ENCODE peak calls at places on chromosome 3, in ten cellular contexts. O, Z, K, U, J, D, G, F, M and Q are unnamed samples.

GRCh38 chr3:197468866-197469382 is 86.8 kb downstream of the BDH1 start:
- DNase-seq in O (no peak), Z (peak), K (peak), U (no peak), J (no peak), D (no peak), G (no peak), F (no peak), M (no peak), Q (no peak)

GRCh38 chr3:129822679-129823078 is 70.8 kb downstream of the TMCC1 start:
- DNase-seq in O (peak), Z (no peak), K (peak), U (no peak), J (no peak), D (no peak), G (peak), F (no peak), M (no peak), Q (no peak)

GRCh38 chr3:152021951-152022461 is 148.6 kb downstream of the SUCNR1 start:
- DNase-seq in O (no peak), Z (no peak), K (peak), U (no peak), J (no peak), D (no peak), G (peak), F (peak), M (no peak), Q (peak)

GRCh38 chr3:152232001-152232400 is 36.7 kb upstream of the MBNL1 start:
- DNase-seq in O (no peak), Z (no peak), K (no peak), U (no peak), J (no peak), D (no peak), G (no peak), F (no peak), M (no peak), Q (no peak)

GRCh38 chr3:11131371-11131770 is 22.9 kb upstream of the HRH1 start:
- DNase-seq in O (no peak), Z (no peak), K (no peak), U (no peak), J (no peak), D (no peak), G (no peak), F (no peak), M (no peak), Q (no peak)

GRCh38 chr3:177992993-177993969 is 543.0 kb upstream of the KCNMB2 start:
- DNase-seq in O (no peak), Z (no peak), K (no peak), U (no peak), J (no peak), D (no peak), G (no peak), F (no peak), M (no peak), Q (no peak)

GRCh38 chr3:43183456-43183855 is 77.6 kb upstream of the POMGNT2 start:
- DNase-seq in O (no peak), Z (no peak), K (peak), U (no peak), J (no peak), D (no peak), G (no peak), F (no peak), M (no peak), Q (no peak)

GRCh38 chr3:129934234-129935123 is 40.0 kb upstream of the TRH start:
- DNase-seq in O (peak), Z (no peak), K (peak), U (no peak), J (no peak), D (peak), G (no peak), F (no peak), M (no peak), Q (peak)

GRCh38 chr3:160343132-160343531 is 55.9 kb downstream of the IFT80 start:
- DNase-seq in O (peak), Z (no peak), K (peak), U (no peak), J (no peak), D (no peak), G (no peak), F (no peak), M (no peak), Q (no peak)

GRCh38 chr3:159839561-159840379 is 148.9 kb upstream of the IL12A start:
- DNase-seq in O (no peak), Z (no peak), K (no peak), U (no peak), J (no peak), D (no peak), G (no peak), F (no peak), M (no peak), Q (no peak)

GRCh38 chr3:196246612-196247308 is 30.4 kb downstream of the SLC51A start:
- DNase-seq in O (no peak), Z (no peak), K (peak), U (no peak), J (no peak), D (no peak), G (peak), F (no peak), M (no peak), Q (no peak)

GRCh38 chr3:98732239-98733054 is 30.7 kb upstream of the ST3GAL6 start:
- DNase-seq in O (peak), Z (peak), K (peak), U (peak), J (peak), D (peak), G (no peak), F (peak), M (peak), Q (peak)

GRCh38 chr3:112327371-112327951 is 5.5 kb upstream of the CD200 start:
- DNase-seq in O (peak), Z (no peak), K (peak), U (peak), J (no peak), D (peak), G (peak), F (peak), M (no peak), Q (peak)

GRCh38 chr3:73786346-73786807 is 161.6 kb upstream of the PDZRN3 start:
- DNase-seq in O (no peak), Z (no peak), K (peak), U (peak), J (no peak), D (no peak), G (peak), F (no peak), M (peak), Q (no peak)

GRCh38 chr3:170690133-170690981 is 104.5 kb upstream of the SLC7A14 start:
- DNase-seq in O (peak), Z (peak), K (peak), U (peak), J (peak), D (peak), G (no peak), F (peak), M (no peak), Q (peak)

GRCh38 chr3:186998937-186999368 is 68.6 kb downstream of the ST6GAL1 start:
- DNase-seq in O (no peak), Z (no peak), K (no peak), U (no peak), J (no peak), D (no peak), G (no peak), F (no peak), M (no peak), Q (no peak)

GRCh38 chr3:377158-377561 is 180.6 kb downstream of the CHL1 start:
- DNase-seq in O (peak), Z (no peak), K (peak), U (no peak), J (no peak), D (peak), G (no peak), F (no peak), M (no peak), Q (no peak)

GRCh38 chr3:118782755-118783202 is 251.9 kb downstream of the IGSF11 start:
- DNase-seq in O (peak), Z (no peak), K (no peak), U (no peak), J (no peak), D (peak), G (no peak), F (peak), M (no peak), Q (peak)

GRCh38 chr3:105014631-105015030 is 352.1 kb upstream of the ALCAM start:
- DNase-seq in O (no peak), Z (no peak), K (peak), U (no peak), J (no peak), D (no peak), G (no peak), F (no peak), M (no peak), Q (no peak)

GRCh38 chr3:167917969-167918368 is 177.8 kb downstream of the GOLIM4 start:
- DNase-seq in O (no peak), Z (no peak), K (no peak), U (no peak), J (no peak), D (no peak), G (no peak), F (no peak), M (no peak), Q (no peak)

GRCh38 chr3:14989943-14990753 is 42.8 kb downstream of the NR2C2 start:
- DNase-seq in O (no peak), Z (no peak), K (peak), U (peak), J (no peak), D (no peak), G (no peak), F (no peak), M (no peak), Q (peak)

GRCh38 chr3:171162986-171163723 is 136.6 kb upstream of the SLC2A2 start:
- DNase-seq in O (peak), Z (no peak), K (peak), U (no peak), J (no peak), D (peak), G (no peak), F (no peak), M (no peak), Q (no peak)

GRCh38 chr3:41237907-41238306 is 38.6 kb downstream of the CTNNB1 start:
- DNase-seq in O (no peak), Z (no peak), K (no peak), U (no peak), J (no peak), D (no peak), G (no peak), F (no peak), M (no peak), Q (no peak)

GRCh38 chr3:64111872-64112271 is 88.6 kb upstream of the PSMD6 start:
- DNase-seq in O (no peak), Z (no peak), K (no peak), U (no peak), J (no peak), D (no peak), G (no peak), F (no peak), M (no peak), Q (no peak)

GRCh38 chr3:132180337-132180791 is 136.8 kb upstream of the ACP3 start:
- DNase-seq in O (peak), Z (no peak), K (peak), U (no peak), J (no peak), D (peak), G (peak), F (no peak), M (no peak), Q (peak)

GRCh38 chr3:46112984-46113383 is 85.7 kb upstream of the XCR1 start:
- DNase-seq in O (no peak), Z (no peak), K (no peak), U (no peak), J (no peak), D (no peak), G (no peak), F (no peak), M (no peak), Q (no peak)

GRCh38 chr3:53834429-53835095 is 11.7 kb downstream of the CHDH start:
- DNase-seq in O (no peak), Z (no peak), K (no peak), U (no peak), J (no peak), D (no peak), G (no peak), F (no peak), M (no peak), Q (no peak)

GRCh38 chr3:30077746-30078145 is 528.7 kb upstream of the TGFBR2 start:
- DNase-seq in O (no peak), Z (no peak), K (no peak), U (no peak), J (no peak), D (no peak), G (no peak), F (no peak), M (no peak), Q (no peak)

GRCh38 chr3:16508242-16508575 is 5.3 kb downstream of the RFTN1 start:
- DNase-seq in O (no peak), Z (no peak), K (no peak), U (no peak), J (no peak), D (no peak), G (no peak), F (no peak), M (no peak), Q (no peak)

GRCh38 chr3:186307594-186307993 is 54.4 kb downstream of the DGKG start:
- DNase-seq in O (peak), Z (no peak), K (peak), U (no peak), J (no peak), D (no peak), G (no peak), F (no peak), M (no peak), Q (peak)

GRCh38 chr3:105444725-105445124 is 78.0 kb downstream of the ALCAM start:
- DNase-seq in O (no peak), Z (no peak), K (peak), U (no peak), J (no peak), D (no peak), G (no peak), F (no peak), M (no peak), Q (no peak)

GRCh38 chr3:158700559-158700958 is 28.1 kb upstream of the LXN start:
- DNase-seq in O (no peak), Z (no peak), K (no peak), U (no peak), J (no peak), D (no peak), G (no peak), F (no peak), M (no peak), Q (no peak)

GRCh38 chr3:15102256-15102655 is 3.3 kb upstream of the RBSN start:
- DNase-seq in O (no peak), Z (peak), K (no peak), U (peak), J (peak), D (no peak), G (no peak), F (no peak), M (no peak), Q (no peak)

GRCh38 chr3:17674082-17674686 is 68.2 kb downstream of the TBC1D5 start:
- DNase-seq in O (no peak), Z (no peak), K (no peak), U (no peak), J (no peak), D (no peak), G (no peak), F (no peak), M (no peak), Q (no peak)
- TF ChIP-seq CTCF in O (no peak), Z (no peak), K (no peak), U (no peak), J (no peak), D (no peak), G (no peak), F (no peak), M (no peak), Q (no peak)

GRCh38 chr3:131141770-131142169 is 115.1 kb downstream of the NEK11 start:
- DNase-seq in O (no peak), Z (no peak), K (no peak), U (no peak), J (no peak), D (no peak), G (no peak), F (no peak), M (no peak), Q (no peak)

GRCh38 chr3:131142580-131142979 is 115.9 kb downstream of the NEK11 start:
- DNase-seq in O (no peak), Z (no peak), K (peak), U (no peak), J (no peak), D (no peak), G (no peak), F (no peak), M (no peak), Q (no peak)

GRCh38 chr3:131143802-131144201 is 117.1 kb downstream of the NEK11 start:
- DNase-seq in O (no peak), Z (no peak), K (no peak), U (no peak), J (no peak), D (no peak), G (no peak), F (no peak), M (no peak), Q (no peak)

DNA sequence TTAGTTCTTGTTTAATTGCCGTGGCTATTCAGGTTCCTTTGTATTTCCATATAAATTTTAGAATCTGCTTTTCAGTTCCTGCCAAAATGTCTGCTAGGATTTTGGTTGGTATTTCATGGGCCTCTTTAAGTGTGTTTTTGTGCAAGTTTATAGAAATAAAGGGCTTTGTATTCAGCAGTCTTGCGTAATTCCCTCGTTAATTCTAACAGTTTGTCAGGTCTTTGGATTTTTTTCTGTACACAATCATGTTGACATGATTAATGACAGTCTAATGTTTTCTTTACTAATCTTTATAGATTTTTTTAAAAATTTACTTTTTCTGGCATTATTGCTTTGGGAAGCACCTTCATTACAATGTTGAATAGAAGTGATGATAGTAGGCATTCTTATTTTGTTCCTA is 120.9 kb downstream of the NEK11 start:
- DNase-seq in O (no peak), Z (no peak), K (no peak), U (no peak), J (no peak), D (no peak), G (no peak), F (no peak), M (no peak), Q (no peak)
- TF ChIP-seq CTCF in O (no peak), Z (no peak), K (no peak), U (no peak), J (no peak), D (no peak), G (no peak), F (no peak), M (no peak), Q (no peak)

GRCh38 chr3:146334151-146334550 is 83.2 kb upstream of the PLSCR4 start:
- DNase-seq in O (no peak), Z (no peak), K (peak), U (peak), J (no peak), D (no peak), G (no peak), F (no peak), M (no peak), Q (peak)
- TF ChIP-seq CTCF in O (no peak), Z (no peak), K (peak), U (no peak), J (no peak), D (peak), G (peak), F (no peak), M (peak), Q (peak)

GRCh38 chr3:116614795-116615362 is 94.7 kb upstream of the TUSC7 start:
- DNase-seq in O (peak), Z (no peak), K (peak), U (no peak), J (no peak), D (peak), G (no peak), F (no peak), M (no peak), Q (no peak)
- TF ChIP-seq CTCF in O (peak), Z (no peak), K (peak), U (no peak), J (peak), D (peak), G (peak), F (peak), M (peak), Q (peak)

DNA sequence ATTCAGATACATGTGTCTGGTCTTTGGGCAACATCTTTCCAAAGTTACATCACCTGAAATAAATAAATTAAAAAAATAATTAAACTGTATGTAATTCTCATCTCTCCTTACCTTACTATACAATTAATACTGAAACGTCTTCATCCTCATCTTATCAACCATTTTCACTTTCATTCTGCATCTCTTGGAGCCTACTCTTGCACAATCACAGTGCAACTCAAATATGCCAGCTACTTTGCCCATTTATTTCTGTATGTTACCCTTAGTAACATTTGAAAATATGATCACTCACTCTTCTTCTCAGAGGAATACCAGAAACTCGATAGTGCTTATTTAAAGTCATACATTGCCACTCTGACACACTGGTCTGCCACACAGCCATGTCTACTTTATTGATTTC is 1357.1 kb upstream of the CADM2 start:
- DNase-seq in O (no peak), Z (no peak), K (no peak), U (no peak), J (no peak), D (no peak), G (no peak), F (no peak), M (no peak), Q (no peak)
- TF ChIP-seq CTCF in O (no peak), Z (no peak), K (no peak), U (no peak), J (no peak), D (no peak), G (no peak), F (no peak), M (no peak), Q (no peak)

GRCh38 chr3:149391960-149392359 is 14.5 kb upstream of the TM4SF1 start:
- DNase-seq in O (no peak), Z (no peak), K (no peak), U (no peak), J (no peak), D (no peak), G (no peak), F (no peak), M (no peak), Q (no peak)

GRCh38 chr3:149388714-149389417 is 11.4 kb upstream of the TM4SF1 start:
- DNase-seq in O (no peak), Z (no peak), K (no peak), U (no peak), J (no peak), D (no peak), G (no peak), F (no peak), M (no peak), Q (peak)

GRCh38 chr3:149388001-149388435 is 10.6 kb upstream of the TM4SF1 start:
- DNase-seq in O (no peak), Z (no peak), K (peak), U (no peak), J (no peak), D (no peak), G (no peak), F (no peak), M (no peak), Q (no peak)

GRCh38 chr3:149390772-149391212 is 13.3 kb upstream of the TM4SF1 start:
- DNase-seq in O (no peak), Z (peak), K (no peak), U (no peak), J (no peak), D (no peak), G (no peak), F (no peak), M (no peak), Q (peak)

GRCh38 chr3:149390316-149390715 is 12.9 kb upstream of the TM4SF1 start:
- DNase-seq in O (no peak), Z (no peak), K (no peak), U (no peak), J (no peak), D (no peak), G (no peak), F (no peak), M (no peak), Q (no peak)
- TF ChIP-seq CTCF in O (no peak), Z (no peak), K (no peak), U (no peak), J (no peak), D (no peak), G (no peak), F (no peak), M (no peak), Q (no peak)

DNA sequence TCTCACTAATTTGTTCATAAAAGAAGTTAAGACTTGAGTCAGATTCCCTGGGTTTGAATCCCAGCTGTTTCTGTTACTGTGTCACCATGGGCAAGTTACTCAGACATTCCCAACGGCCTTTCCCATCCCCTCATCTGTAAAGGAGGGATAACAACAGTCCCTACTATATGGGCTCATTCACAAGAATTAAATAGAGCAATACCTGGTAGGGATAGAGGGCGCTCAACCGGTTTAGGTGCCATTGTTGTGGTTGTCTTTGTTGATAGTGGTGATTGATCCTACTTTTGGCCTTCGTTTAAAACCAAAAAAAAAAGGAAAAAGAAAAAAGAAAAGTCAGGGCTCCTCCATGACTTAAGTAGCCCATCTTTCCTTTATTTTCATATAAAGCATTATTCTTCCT is 563.1 kb downstream of the GRM7 start:
- DNase-seq in O (no peak), Z (no peak), K (no peak), U (no peak), J (no peak), D (no peak), G (no peak), F (no peak), M (no peak), Q (no peak)
- TF ChIP-seq CTCF in O (no peak), Z (no peak), K (no peak), U (no peak), J (no peak), D (no peak), G (no peak), F (no peak), M (no peak), Q (no peak)